ENCODE peak calls at places on chromosome 14, in five cellular contexts. One of them, this sample, is unnamed.

GRCh38 chr14:99196310-99196650 is 75.7 kb downstream of the BCL11B start:
- DNase-seq in colonic mucosa: no peak
- DNase-seq in foreskin fibroblast: no peak
- DNase-seq in Peyer's patch: no peak
- DNase-seq in fibroblast of mammary gland: no peak
- DNase-seq in this sample: no peak

GRCh38 chr14:39641224-39641623 is 209.0 kb upstream of the FBXO33 start:
- DNase-seq in colonic mucosa: no peak
- DNase-seq in foreskin fibroblast: no peak
- DNase-seq in Peyer's patch: no peak
- DNase-seq in fibroblast of mammary gland: no peak
- DNase-seq in this sample: no peak

GRCh38 chr14:69327507-69327906 is 67.5 kb downstream of the GALNT16 start:
- DNase-seq in colonic mucosa: no peak
- DNase-seq in foreskin fibroblast: no peak
- DNase-seq in Peyer's patch: peak; percentile 17
- DNase-seq in fibroblast of mammary gland: no peak
- DNase-seq in this sample: no peak

GRCh38 chr14:33876274-33876673 is 74.6 kb downstream of the EGLN3 start:
- DNase-seq in colonic mucosa: no peak
- DNase-seq in foreskin fibroblast: no peak
- DNase-seq in Peyer's patch: no peak
- DNase-seq in fibroblast of mammary gland: no peak
- DNase-seq in this sample: no peak

GRCh38 chr14:47763188-47763854 is 87.9 kb upstream of the MDGA2 start:
- DNase-seq in colonic mucosa: no peak
- DNase-seq in foreskin fibroblast: no peak
- DNase-seq in Peyer's patch: no peak
- DNase-seq in fibroblast of mammary gland: no peak
- DNase-seq in this sample: no peak

GRCh38 chr14:40362856-40363255 is 930.6 kb upstream of the FBXO33 start:
- DNase-seq in colonic mucosa: no peak
- DNase-seq in foreskin fibroblast: no peak
- DNase-seq in Peyer's patch: no peak
- DNase-seq in fibroblast of mammary gland: no peak
- DNase-seq in this sample: no peak

GRCh38 chr14:41476526-41476925 is 130.2 kb upstream of the LRFN5 start:
- DNase-seq in colonic mucosa: no peak
- DNase-seq in foreskin fibroblast: no peak
- DNase-seq in Peyer's patch: no peak
- DNase-seq in fibroblast of mammary gland: peak; percentile 45
- DNase-seq in this sample: no peak

GRCh38 chr14:67837011-67837624 is 17.5 kb downstream of the RAD51B start:
- DNase-seq in colonic mucosa: peak; percentile 80
- DNase-seq in foreskin fibroblast: peak; percentile 62
- DNase-seq in Peyer's patch: peak; percentile 82
- DNase-seq in fibroblast of mammary gland: peak; percentile 87
- DNase-seq in this sample: peak; percentile 83

GRCh38 chr14:105852378-105853088 is 326.1 kb downstream of the TMEM121 start:
- DNase-seq in colonic mucosa: peak; percentile 7
- DNase-seq in foreskin fibroblast: no peak
- DNase-seq in Peyer's patch: peak; percentile 44
- DNase-seq in fibroblast of mammary gland: no peak
- DNase-seq in this sample: no peak

GRCh38 chr14:61516957-61517356 is 178.4 kb upstream of the HIF1A start:
- DNase-seq in colonic mucosa: no peak
- DNase-seq in foreskin fibroblast: peak; percentile 48
- DNase-seq in Peyer's patch: no peak
- DNase-seq in fibroblast of mammary gland: peak; percentile 77
- DNase-seq in this sample: no peak

GRCh38 chr14:96978525-96979272 is 181.5 kb downstream of the VRK1 start:
- DNase-seq in colonic mucosa: no peak
- DNase-seq in foreskin fibroblast: no peak
- DNase-seq in Peyer's patch: no peak
- DNase-seq in fibroblast of mammary gland: no peak
- DNase-seq in this sample: no peak

GRCh38 chr14:22524105-22524783 is 64.8 kb downstream of the DAD1 start:
- DNase-seq in colonic mucosa: no peak
- DNase-seq in foreskin fibroblast: no peak
- DNase-seq in Peyer's patch: no peak
- DNase-seq in fibroblast of mammary gland: no peak
- DNase-seq in this sample: no peak

GRCh38 chr14:104333903-104334811 is 195.8 kb downstream of the KIF26A start:
- DNase-seq in colonic mucosa: peak; percentile 13
- DNase-seq in foreskin fibroblast: no peak
- DNase-seq in Peyer's patch: no peak
- DNase-seq in fibroblast of mammary gland: no peak
- DNase-seq in this sample: no peak

GRCh38 chr14:99249389-99249788 is 22.6 kb downstream of the BCL11B start:
- DNase-seq in colonic mucosa: no peak
- DNase-seq in foreskin fibroblast: no peak
- DNase-seq in Peyer's patch: no peak
- DNase-seq in fibroblast of mammary gland: no peak
- DNase-seq in this sample: no peak

GRCh38 chr14:104359969-104360442 is 219.6 kb upstream of the C14orf180 start:
- DNase-seq in colonic mucosa: no peak
- DNase-seq in foreskin fibroblast: no peak
- DNase-seq in Peyer's patch: peak; percentile 27
- DNase-seq in fibroblast of mammary gland: no peak
- DNase-seq in this sample: no peak

GRCh38 chr14:25381498-25381897 is 331.6 kb upstream of the STXBP6 start:
- DNase-seq in colonic mucosa: no peak
- DNase-seq in foreskin fibroblast: no peak
- DNase-seq in Peyer's patch: no peak
- DNase-seq in fibroblast of mammary gland: peak; percentile 48
- DNase-seq in this sample: no peak

GRCh38 chr14:69573841-69574265 is 818 bp downstream of the CCDC177 start:
- DNase-seq in colonic mucosa: no peak
- DNase-seq in foreskin fibroblast: no peak
- DNase-seq in Peyer's patch: no peak
- DNase-seq in fibroblast of mammary gland: no peak
- DNase-seq in this sample: no peak

GRCh38 chr14:98101323-98101722 is 1170.7 kb downstream of the BCL11B start:
- DNase-seq in colonic mucosa: no peak
- DNase-seq in foreskin fibroblast: no peak
- DNase-seq in Peyer's patch: no peak
- DNase-seq in fibroblast of mammary gland: no peak
- DNase-seq in this sample: no peak

GRCh38 chr14:68195126-68195525 is 375.5 kb downstream of the RAD51B start:
- DNase-seq in colonic mucosa: no peak
- DNase-seq in foreskin fibroblast: no peak
- DNase-seq in Peyer's patch: no peak
- DNase-seq in fibroblast of mammary gland: no peak
- DNase-seq in this sample: no peak

GRCh38 chr14:105014631-105015030 is 6.3 kb downstream of the CDCA4 start:
- DNase-seq in colonic mucosa: no peak
- DNase-seq in foreskin fibroblast: no peak
- DNase-seq in Peyer's patch: no peak
- DNase-seq in fibroblast of mammary gland: no peak
- DNase-seq in this sample: no peak

GRCh38 chr14:104113631-104114420 is 24.6 kb upstream of the KIF26A start:
- DNase-seq in colonic mucosa: peak; percentile 16
- DNase-seq in foreskin fibroblast: no peak
- DNase-seq in Peyer's patch: peak; percentile 44
- DNase-seq in fibroblast of mammary gland: no peak
- DNase-seq in this sample: no peak

GRCh38 chr14:68576031-68576430 is 216.8 kb downstream of the ZFP36L1 start:
- DNase-seq in colonic mucosa: no peak
- DNase-seq in foreskin fibroblast: peak; percentile 64
- DNase-seq in Peyer's patch: no peak
- DNase-seq in fibroblast of mammary gland: peak; percentile 45
- DNase-seq in this sample: no peak

GRCh38 chr14:23406725-23407355 is 1.2 kb downstream of the MYH6 start:
- DNase-seq in colonic mucosa: no peak
- DNase-seq in foreskin fibroblast: no peak
- DNase-seq in Peyer's patch: no peak
- DNase-seq in fibroblast of mammary gland: no peak
- DNase-seq in this sample: no peak

GRCh38 chr14:23562822-23563472 is 4.6 kb downstream of the AP1G2 start:
- DNase-seq in colonic mucosa: peak; percentile 37
- DNase-seq in foreskin fibroblast: peak; percentile 50
- DNase-seq in Peyer's patch: peak; percentile 74
- DNase-seq in fibroblast of mammary gland: peak; percentile 56
- DNase-seq in this sample: no peak

DNA sequence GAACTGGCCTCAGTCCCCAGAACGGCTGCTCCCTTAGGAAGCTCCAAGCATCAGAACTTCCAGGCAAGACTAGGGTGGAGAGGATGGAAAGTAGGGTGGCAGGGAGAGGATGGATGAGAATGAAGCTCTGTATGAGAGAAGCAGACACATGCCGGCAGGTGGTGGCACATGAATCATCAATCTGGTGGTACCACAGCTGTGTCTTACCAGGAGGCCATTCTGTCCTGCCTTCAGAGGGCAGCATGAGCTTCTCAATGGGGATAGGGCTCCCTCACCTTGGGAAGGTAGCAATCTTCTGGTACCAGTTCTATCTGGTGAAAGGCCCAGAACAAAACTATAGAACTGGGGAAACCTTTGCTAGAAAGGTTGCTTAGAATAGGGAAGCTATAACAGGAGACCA is 55.4 kb upstream of the PYGL start:
- DNase-seq in colonic mucosa: no peak
- DNase-seq in foreskin fibroblast: no peak
- DNase-seq in Peyer's patch: no peak
- DNase-seq in fibroblast of mammary gland: no peak
- DNase-seq in this sample: no peak
- TF ChIP-seq CTCF in colonic mucosa: no peak
- TF ChIP-seq CTCF in foreskin fibroblast: no peak
- TF ChIP-seq CTCF in Peyer's patch: no peak
- TF ChIP-seq CTCF in fibroblast of mammary gland: no peak
- TF ChIP-seq CTCF in this sample: no peak

DNA sequence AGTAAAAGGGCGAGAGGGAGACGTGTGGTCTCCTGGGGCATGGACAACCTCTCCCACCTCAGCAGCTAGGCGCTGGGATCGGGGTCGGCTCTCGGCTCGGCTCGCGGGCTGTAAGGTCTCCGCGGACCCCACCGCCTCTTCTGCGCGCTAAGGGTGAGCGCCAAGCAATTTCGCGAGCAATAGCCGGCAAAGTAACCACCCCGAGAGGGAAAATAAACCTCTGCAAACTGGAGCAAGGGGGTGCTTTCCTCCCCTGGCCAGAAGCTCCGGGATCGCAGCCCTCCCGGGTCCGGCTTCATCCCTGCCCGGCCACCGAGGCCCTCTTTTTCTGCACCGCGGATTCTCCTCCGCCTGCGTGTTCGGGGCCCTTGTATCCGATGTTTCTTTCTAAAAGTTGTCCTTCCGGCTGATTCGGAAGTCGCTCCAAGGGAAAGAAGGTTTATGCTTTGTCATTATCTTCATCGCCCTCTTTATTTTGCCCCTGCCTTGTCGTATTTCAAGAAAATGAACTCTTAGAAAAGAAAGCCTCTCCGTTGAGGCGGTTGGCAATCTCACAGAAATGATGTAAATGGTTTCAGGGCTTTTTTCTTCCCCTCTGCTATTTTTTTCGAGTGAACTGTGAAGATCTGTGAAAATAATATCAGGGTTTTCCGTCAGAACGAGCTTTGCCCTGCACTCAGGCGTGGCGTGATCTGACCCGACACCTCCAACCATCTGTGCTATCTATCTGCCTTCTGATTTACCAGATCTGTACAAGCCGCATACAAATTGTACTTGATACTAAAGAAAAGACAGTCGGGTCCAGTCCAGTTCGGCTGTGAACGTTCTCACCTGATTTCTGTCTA is 1.7 kb upstream of the SIX6 start:
- DNase-seq in colonic mucosa: no peak
- DNase-seq in foreskin fibroblast: no peak
- DNase-seq in Peyer's patch: no peak
- DNase-seq in fibroblast of mammary gland: no peak
- DNase-seq in this sample: no peak
- H3K4me3 ChIP-seq in colonic mucosa: no peak overlapping the region
- H3K4me3 ChIP-seq in foreskin fibroblast: no peak overlapping the region
- H3K4me3 ChIP-seq in Peyer's patch: no peak overlapping the region
- H3K4me3 ChIP-seq in fibroblast of mammary gland: no peak overlapping the region
- H3K4me3 ChIP-seq in this sample: no peak overlapping the region

DNA sequence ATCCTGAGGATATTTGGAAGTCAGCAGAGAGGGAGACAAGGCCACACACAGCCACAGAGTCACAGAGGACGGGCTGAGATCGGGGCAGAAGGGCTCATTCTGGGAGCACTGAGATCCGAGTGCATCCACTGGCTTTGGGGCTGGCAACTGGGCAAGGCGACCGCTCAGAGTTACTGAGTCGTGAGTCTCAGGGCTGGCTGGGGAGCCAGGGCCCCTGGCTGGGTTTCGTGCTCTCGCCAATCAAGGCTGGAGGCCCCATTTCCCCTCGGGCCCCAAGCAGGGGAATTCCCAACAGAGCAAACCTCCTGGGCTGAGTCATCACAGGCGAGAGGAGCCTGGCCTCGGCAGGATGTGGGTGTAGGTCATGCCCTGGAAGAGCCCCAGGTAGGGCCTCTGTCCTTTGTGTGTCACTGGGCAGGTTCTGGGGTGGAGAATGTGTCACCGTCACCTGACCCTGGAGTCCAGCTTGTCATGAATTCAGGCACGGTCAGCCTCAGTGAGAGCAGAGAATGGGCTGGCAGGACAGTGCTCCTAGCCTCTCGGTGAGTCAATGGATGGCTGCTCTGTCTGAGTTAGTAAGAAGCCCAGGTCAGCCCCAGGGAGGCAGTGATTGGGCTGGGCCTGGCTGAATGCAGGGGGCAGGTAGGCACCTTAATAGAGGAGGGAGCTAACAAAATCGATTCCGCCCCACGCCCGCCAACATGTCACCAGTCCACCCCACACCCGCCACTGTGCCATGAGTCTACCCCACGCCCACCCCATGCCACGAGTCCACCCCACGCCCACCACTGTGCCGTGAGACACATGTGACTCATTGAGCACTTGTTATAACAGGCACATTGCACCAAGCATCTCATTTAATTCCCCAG is 16.9 kb downstream of the ASB2 start:
- DNase-seq in colonic mucosa: peak; percentile 55
- DNase-seq in foreskin fibroblast: peak; percentile 63
- DNase-seq in Peyer's patch: peak; percentile 94
- DNase-seq in fibroblast of mammary gland: peak; percentile 83
- DNase-seq in this sample: no peak
- TF ChIP-seq CTCF in colonic mucosa: no peak
- TF ChIP-seq CTCF in foreskin fibroblast: no peak
- TF ChIP-seq CTCF in Peyer's patch: no peak
- TF ChIP-seq CTCF in fibroblast of mammary gland: no peak
- TF ChIP-seq CTCF in this sample: no peak

DNA sequence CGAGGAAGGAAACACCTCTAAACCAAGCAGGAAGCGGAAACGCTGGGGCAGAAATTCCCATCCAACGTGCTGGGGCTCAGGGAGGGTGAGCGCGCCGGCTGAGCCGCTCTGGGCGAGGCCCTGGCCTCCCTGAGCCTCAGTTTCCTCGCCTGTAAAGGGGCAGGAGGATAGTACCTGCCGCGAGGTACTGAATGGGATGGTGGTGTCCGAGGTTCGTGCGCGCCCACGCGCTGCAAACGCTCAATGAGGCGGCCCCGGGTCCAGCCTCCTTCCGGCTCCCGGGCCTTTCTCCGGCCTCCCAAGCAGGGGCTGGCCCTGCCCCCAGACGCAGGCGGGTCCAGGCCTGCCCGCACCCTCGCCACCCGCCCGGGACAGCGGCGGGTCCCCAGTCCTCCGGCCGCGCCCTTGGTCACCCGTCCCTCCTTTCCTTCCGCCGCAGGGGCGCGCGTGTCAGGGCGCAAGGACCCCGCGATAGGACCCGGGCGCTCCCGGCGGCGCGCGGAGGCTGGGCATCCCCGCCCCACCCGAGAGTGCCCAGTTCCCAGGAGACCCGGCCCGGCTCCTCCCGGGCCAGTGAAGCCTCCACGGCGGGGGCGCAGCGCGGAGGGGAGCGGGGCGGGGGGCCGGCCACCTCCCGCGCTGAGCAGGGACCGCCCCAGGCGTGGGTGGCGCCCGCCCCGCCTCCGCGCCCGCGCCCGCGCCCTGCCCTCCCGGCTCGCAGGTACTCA is 533 bp downstream of the BEGAIN start:
- DNase-seq in colonic mucosa: peak; percentile 63
- DNase-seq in foreskin fibroblast: no peak
- DNase-seq in Peyer's patch: peak; percentile 46
- DNase-seq in fibroblast of mammary gland: peak; percentile 53
- DNase-seq in this sample: no peak
- H3K4me3 ChIP-seq in colonic mucosa: peak overlapping the region; percentile 49
- H3K4me3 ChIP-seq in foreskin fibroblast: peak overlapping the region; percentile 48
- H3K4me3 ChIP-seq in Peyer's patch: peak overlapping the region; percentile 34
- H3K4me3 ChIP-seq in fibroblast of mammary gland: peak overlapping the region; percentile 44
- H3K4me3 ChIP-seq in this sample: peak overlapping the region; percentile 41